ENCODE peak calls at places on chromosomes 12 and 14, in six cellular contexts. S is H7, W is A549, X is T-helper 2 cell, Q is fibroblast of mammary gland, I is HFFc6. Z is an unnamed sample.

GRCh38 chr14:75849496-75849895 is 132.3 kb downstream of the TGFB3 start:
- DNase-seq in W (no peak), I (no peak), S (no peak), Q (no peak), X (no peak), Z (no peak)

GRCh38 chr12:66538970-66539369 is 139.9 kb downstream of the GRIP1 start:
- DNase-seq in S (no peak), I (no peak), X (no peak), W (no peak), Q (no peak), Z (peak; percentile 25)

GRCh38 chr12:58034712-58035111 is 93.3 kb downstream of the ATP23 start:
- DNase-seq in X (no peak), Q (no peak), W (no peak), I (no peak), S (no peak), Z (no peak)

GRCh38 chr12:10178766-10179165 is at the start of gene TMEM52B:
- DNase-seq in W (no peak), S (no peak), I (no peak), X (no peak), Q (no peak), Z (no peak)

GRCh38 chr14:68510201-68510600 is 282.7 kb downstream of the ZFP36L1 start:
- DNase-seq in S (no peak), W (no peak), X (no peak), I (peak; percentile 90), Q (peak; percentile 97), Z (no peak)

GRCh38 chr12:87687362-87687761 is 341.8 kb downstream of the C12orf50 start:
- DNase-seq in I (no peak), W (no peak), X (no peak), S (no peak), Q (no peak), Z (no peak)

GRCh38 chr12:6434205-6435180 is 10.3 kb upstream of the CD27 start:
- DNase-seq in S (peak; percentile 32), X (no peak), W (no peak), Q (no peak), I (no peak), Z (no peak)

GRCh38 chr12:103626498-103626897 is 39.4 kb downstream of the STAB2 start:
- DNase-seq in X (no peak), W (peak; percentile 67), Q (peak; percentile 44), S (peak; percentile 17), I (peak; percentile 60), Z (peak; percentile 61)

GRCh38 chr14:71534506-71534905 is 397.7 kb upstream of the RGS6 start:
- DNase-seq in S (no peak), X (no peak), I (no peak), Q (no peak), W (no peak), Z (no peak)

GRCh38 chr12:113262710-113263109 is 41.4 kb downstream of the TPCN1 start:
- DNase-seq in Q (peak; percentile 40), S (no peak), W (no peak), I (no peak), X (no peak), Z (no peak)

GRCh38 chr12:46267618-46268348 is 1.1 kb downstream of the SLC38A1 start:
- DNase-seq in X (peak; percentile 30), W (no peak), Q (peak; percentile 46), I (peak; percentile 10), S (peak; percentile 47), Z (peak; percentile 26)

GRCh38 chr12:111035578-111036301 is 115.4 kb upstream of the MYL2 start:
- DNase-seq in X (no peak), Q (no peak), I (no peak), S (peak; percentile 77), W (no peak), Z (no peak)

GRCh38 chr14:99141236-99141635 is 130.8 kb downstream of the BCL11B start:
- DNase-seq in S (no peak), W (no peak), I (no peak), X (no peak), Q (no peak), Z (no peak)

GRCh38 chr14:51182166-51182565 is 57.9 kb upstream of the TMX1 start:
- DNase-seq in I (peak; percentile 9), W (no peak), S (no peak), X (no peak), Q (peak; percentile 67), Z (no peak)

GRCh38 chr14:94646481-94646880 is 34.3 kb downstream of the SERPINA3 start:
- DNase-seq in X (no peak), Q (peak; percentile 87), S (no peak), I (no peak), W (no peak), Z (peak; percentile 32)

GRCh38 chr12:52125499-52125900 is 46.0 kb downstream of the SMIM41 start:
- DNase-seq in Q (no peak), X (no peak), I (no peak), W (no peak), S (peak; percentile 86), Z (no peak)

Z was measured in SW480.